ENCODE peak calls at places on chromosomes 12 and 14, in five cellular contexts. W is lower lobe of right lung; K is lung; E is CD4-positive, alpha-beta memory T cell; Q is colonic mucosa. J is an unnamed sample. For H3K4me1 and H3K27me3, the result is how much of the 10 kb centered on the place peaks cover.

GRCh38 chr12:59839514-59839913 is 243.7 kb downstream of the SLC16A7 start:
- DNase-seq in W (no peak), Q (no peak), K (no peak), E (no peak), J (no peak)

GRCh38 chr14:90280096-90280495 is 23.7 kb downstream of the PSMC1 start:
- DNase-seq in W (no peak), E (no peak), Q (no peak), K (no peak), J (no peak)

GRCh38 chr12:93960521-93960920 is 187.9 kb upstream of the PLXNC1 start:
- DNase-seq in K (no peak), E (no peak), W (no peak), Q (no peak), J (no peak)

GRCh38 chr14:28406181-28406580 is 360.4 kb upstream of the FOXG1 start:
- DNase-seq in W (no peak), E (no peak), Q (no peak), K (no peak), J (no peak)

GRCh38 chr12:22254450-22254849 is 80.1 kb downstream of the ST8SIA1 start:
- DNase-seq in K (no peak), Q (no peak), W (no peak), E (no peak), J (no peak)

GRCh38 chr14:94921870-94922585 is 152.1 kb upstream of the GSC start:
- DNase-seq in E (no peak), K (no peak), Q (no peak), W (no peak), J (no peak)

GRCh38 chr14:74616996-74617700 is 5.1 kb upstream of the LTBP2 start:
- DNase-seq in W (no peak), E (no peak), Q (no peak), K (no peak), J (no peak)

GRCh38 chr12:9049520-9050133 is 60.3 kb downstream of the KLRG1 start:
- DNase-seq in K (no peak), E (peak), Q (no peak), W (no peak), J (no peak)

GRCh38 chr12:89234324-89235114 is 117.8 kb downstream of the DUSP6 start:
- DNase-seq in E (no peak), Q (no peak), K (no peak), W (no peak), J (no peak)

GRCh38 chr12:49232940-49233841 is 31.7 kb upstream of the TUBA1C start:
- DNase-seq in K (peak), W (peak), Q (peak), E (no peak), J (no peak)

GRCh38 chr14:88667555-88668273 is 104.9 kb downstream of the ZC3H14 start:
- DNase-seq in W (no peak), Q (peak), E (peak), K (peak), J (peak)

GRCh38 chr12:49017764-49018281 is 753 bp downstream of the PRKAG1 start:
- DNase-seq in Q (no peak), K (no peak), W (no peak), E (no peak), J (no peak)

GRCh38 chr14:36934304-36934703 is 238.1 kb downstream of the SLC25A21 start:
- DNase-seq in W (no peak), E (no peak), Q (no peak), K (no peak), J (no peak)

DNA sequence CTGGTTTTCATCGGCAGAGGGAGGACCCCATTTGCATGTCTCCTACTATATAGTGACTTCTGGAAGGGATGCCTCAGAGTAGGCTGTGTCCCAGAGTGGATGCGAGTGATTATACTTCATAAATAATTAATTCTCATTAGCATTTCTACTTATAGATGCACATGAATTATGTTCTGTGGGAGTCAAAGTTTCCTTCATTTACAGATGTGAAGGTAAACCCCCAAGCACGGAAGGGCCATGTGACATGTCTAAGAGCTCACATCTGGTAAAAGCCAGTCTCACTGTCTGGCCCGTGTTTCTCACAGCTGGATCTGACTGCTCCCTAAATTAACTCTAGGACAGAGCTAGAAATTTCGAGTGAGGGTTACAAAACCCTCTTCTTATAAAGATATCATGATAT is 685.1 kb downstream of the TMEM121 start:
- DNase-seq in Q (no peak), W (no peak), K (no peak), E (no peak), J (no peak)
- H3K4me1 ChIP-seq in Q (under half), W (under half), K (under half), E (under half), J (under half)

DNA sequence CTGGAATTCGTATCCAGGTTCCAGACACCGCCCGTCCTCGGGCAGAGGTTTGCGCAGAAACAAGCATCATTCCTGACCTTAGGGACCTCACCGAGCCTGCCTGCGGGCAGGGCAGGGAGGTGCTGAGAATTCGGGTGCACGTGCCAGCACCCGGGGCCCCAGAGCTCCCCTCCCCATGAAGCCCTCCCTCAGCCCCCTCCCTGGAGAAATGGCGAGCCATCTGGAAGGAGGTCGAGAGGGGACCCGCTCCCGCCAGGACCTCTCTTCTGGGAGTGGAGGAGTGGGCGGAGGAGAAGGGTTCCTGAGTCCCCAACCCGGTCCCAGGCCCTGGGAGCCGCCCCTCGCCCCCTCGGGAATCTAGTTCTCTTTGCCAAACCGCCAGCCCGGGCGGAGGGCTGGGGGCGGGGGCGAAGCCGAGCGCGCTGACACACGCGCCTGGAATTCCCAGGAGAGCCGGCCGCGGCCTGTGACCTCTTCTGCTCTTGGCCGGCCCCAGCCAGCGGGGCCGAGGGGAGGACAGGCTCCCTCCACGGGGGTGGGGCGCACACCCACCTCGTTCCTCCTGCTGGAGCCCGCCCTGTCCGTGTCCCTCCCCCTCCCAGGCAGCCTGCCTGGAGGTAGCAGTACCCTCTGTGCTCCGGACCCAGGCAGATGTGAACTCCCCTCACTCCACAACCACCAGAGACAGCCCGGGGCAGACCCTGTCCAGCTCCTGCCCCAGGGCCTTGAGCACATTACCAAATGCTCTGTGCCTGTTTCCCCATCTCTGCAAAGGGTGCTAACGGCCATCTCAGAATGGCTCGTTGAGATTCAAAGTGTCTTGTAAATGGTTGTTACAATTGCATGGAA is 23.0 kb upstream of the GPR132 start:
- DNase-seq in K (peak), W (peak), E (no peak), Q (peak), J (no peak)
- H3K27me3 ChIP-seq in K (under half), W (under half), E (under half), Q (under half), J (under half)

GRCh38 chr12:69726922-69727321 is 11.7 kb upstream of the RAB3IP start:
- DNase-seq in Q (no peak), W (no peak), K (no peak), E (no peak), J (no peak)
- H3K4me1 ChIP-seq in Q (under half), W (under half), K (under half), E (under half), J (under half)

DNA sequence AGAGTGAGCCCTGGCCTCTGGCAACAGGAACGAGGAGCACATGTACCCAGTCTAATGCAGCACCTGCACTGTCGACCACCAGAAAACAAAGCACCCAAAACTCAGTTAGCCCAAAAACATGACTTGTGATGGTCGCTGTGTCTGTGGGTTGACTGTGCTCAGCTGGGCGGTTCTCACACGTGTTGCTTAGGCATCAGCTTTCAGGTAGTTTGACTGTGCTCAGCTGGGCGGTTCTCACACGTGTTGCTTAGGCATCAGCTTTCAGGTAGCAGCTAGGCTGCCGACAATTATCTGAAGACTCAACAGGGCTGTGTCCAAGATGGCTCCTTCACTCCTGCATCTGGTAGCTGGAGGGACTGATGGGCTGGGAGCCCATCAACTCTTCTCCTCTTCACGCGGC is 1.2 kb upstream of the LRCOL1 start:
- DNase-seq in Q (no peak), W (no peak), E (no peak), K (no peak), J (no peak)
- H3K27me3 ChIP-seq in Q (under half), W (under half), E (under half), K (under half), J (under half)

GRCh38 chr14:96987771-96988170 is 190.6 kb downstream of the VRK1 start:
- DNase-seq in W (no peak), E (no peak), Q (no peak), K (no peak), J (no peak)

GRCh38 chr14:96989293-96989692 is 192.1 kb downstream of the VRK1 start:
- DNase-seq in Q (no peak), K (no peak), W (no peak), E (no peak), J (no peak)

DNA sequence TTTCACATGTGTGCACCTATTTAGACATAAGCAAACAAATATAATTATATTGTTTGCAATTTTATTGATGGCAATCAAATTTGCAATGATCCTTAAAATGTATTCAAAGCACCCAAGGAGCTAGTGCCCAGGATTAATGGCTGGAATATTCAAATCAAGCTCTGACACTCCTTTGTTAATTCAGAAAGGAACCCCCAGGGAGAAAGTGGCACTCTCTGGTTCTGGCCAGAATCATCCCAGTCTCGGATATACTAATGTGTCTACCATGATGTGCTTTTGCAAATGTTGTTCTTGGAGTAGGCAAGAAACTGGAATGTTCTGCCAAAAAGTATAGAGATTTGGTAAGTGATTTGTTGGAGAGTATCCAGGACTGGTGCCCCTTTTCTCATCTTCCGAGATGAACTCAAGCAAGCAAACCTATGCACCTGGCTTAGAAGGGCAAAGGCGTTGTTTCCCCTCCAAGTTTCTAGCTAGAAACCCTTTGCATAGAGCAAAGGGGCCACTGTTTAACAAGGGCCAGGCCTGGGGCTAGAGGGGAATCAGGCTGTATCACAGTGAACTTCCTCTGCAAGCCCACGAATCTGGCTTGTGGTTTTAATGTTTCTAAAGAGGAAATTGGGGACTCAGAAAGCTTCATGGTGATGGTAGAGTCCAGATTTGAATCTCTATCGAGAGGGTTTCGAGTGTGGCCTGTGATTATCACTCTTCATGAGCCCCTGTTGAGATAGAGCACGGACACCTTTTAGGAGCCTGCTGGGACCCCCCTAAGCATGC is 189.7 kb downstream of the VRK1 start:
- DNase-seq in W (no peak), K (no peak), Q (no peak), E (no peak), J (no peak)
- H3K4me1 ChIP-seq in W (under half), K (under half), Q (under half), E (under half), J (under half)

GRCh38 chr12:66679441-66680069 is 679 bp upstream of the GRIP1 start:
- DNase-seq in K (no peak), W (no peak), E (no peak), Q (no peak), J (no peak)

GRCh38 chr12:66674495-66675122 is 4.3 kb downstream of the GRIP1 start:
- DNase-seq in K (no peak), W (no peak), E (no peak), Q (no peak), J (no peak)

GRCh38 chr12:66678640-66679268 is at the start of gene GRIP1:
- DNase-seq in W (no peak), K (no peak), E (no peak), Q (no peak), J (no peak)

GRCh38 chr12:66676241-66676640 is 2.6 kb downstream of the GRIP1 start:
- DNase-seq in Q (no peak), E (no peak), W (no peak), K (no peak), J (no peak)
- H3K27me3 ChIP-seq in Q (under half), E (under half), W (under half), K (under half), J (under half)

DNA sequence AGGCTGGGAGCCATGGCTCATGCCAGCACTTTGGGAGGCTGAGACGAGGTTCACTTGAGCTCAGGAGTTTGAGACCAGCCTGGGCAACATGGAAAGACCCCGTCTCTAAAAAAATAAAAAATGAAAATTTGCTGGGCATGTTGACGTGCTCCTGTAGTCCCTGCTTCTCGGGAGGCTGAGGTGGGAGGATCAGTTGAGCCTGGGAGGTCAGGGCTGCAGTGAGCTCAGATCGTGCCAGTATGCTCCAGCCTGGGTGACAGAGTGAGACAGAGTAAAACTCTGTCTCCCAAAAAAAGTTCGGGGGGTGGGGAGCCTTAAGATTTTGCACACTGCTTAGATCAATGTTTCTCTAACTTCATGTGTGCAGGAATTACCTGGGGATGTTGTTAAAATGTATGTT is 30.9 kb downstream of the ATP2A2 start:
- DNase-seq in K (no peak), Q (no peak), W (no peak), E (no peak), J (no peak)
- H3K4me1 ChIP-seq in K (under half), Q (under half), W (under half), E (half or more), J (under half)

GRCh38 chr12:52401926-52402325 is 4.2 kb downstream of the KRT82 start:
- DNase-seq in W (no peak), E (no peak), Q (no peak), K (no peak), J (no peak)

GRCh38 chr12:52401526-52401925 is 4.6 kb downstream of the KRT82 start:
- DNase-seq in W (no peak), K (no peak), Q (no peak), E (no peak), J (no peak)

GRCh38 chr12:52403561-52403960 is 2.6 kb downstream of the KRT82 start:
- DNase-seq in W (no peak), Q (no peak), K (no peak), E (no peak), J (no peak)

GRCh38 chr12:52402873-52403510 is 3.1 kb downstream of the KRT82 start:
- DNase-seq in K (no peak), W (no peak), E (no peak), Q (no peak), J (no peak)

GRCh38 chr12:52402377-52402776 is 3.8 kb downstream of the KRT82 start:
- DNase-seq in Q (no peak), W (no peak), E (no peak), K (no peak), J (no peak)
- H3K27me3 ChIP-seq in Q (under half), W (under half), E (under half), K (under half), J (under half)

DNA sequence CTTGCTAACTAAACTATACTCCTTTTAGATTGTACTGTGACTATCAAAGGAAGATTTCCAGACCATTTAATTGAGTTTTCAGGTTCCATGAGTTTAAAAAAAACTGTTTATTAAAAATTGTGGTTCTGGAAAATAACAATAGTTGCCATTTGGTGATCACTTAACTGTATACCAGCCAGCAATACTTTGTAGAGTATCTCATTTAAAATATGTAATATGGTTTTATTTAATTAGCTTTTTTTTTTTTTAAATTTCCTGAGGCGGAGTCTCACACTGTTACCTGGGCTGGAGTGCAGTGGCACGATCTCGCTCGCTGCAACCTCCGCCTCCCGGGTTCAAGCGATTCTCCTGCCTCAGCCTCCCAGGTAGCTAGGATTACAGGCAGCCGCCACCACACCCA is 7.4 kb downstream of the MARK3 start:
- DNase-seq in W (no peak), E (no peak), Q (no peak), K (no peak), J (no peak)
- H3K4me1 ChIP-seq in W (half or more), E (half or more), Q (under half), K (under half), J (half or more)

J was measured in CD8-positive, alpha-beta memory T cell.